ENCODE peak calls at places on chromosome 16, in five cellular contexts. One of them, this sample, is unnamed.

GRCh38 chr16:13014516-13014915 is 113.1 kb downstream of the SHISA9 start:
- DNase-seq in upper lobe of right lung: no peak
- DNase-seq in prostate gland: no peak
- DNase-seq in neuronal stem cell: no peak
- DNase-seq in cardiac muscle cell: no peak
- DNase-seq in this sample: no peak

GRCh38 chr16:66844009-66844341 is 239 bp upstream of the CA7 start:
- DNase-seq in upper lobe of right lung: no peak
- DNase-seq in prostate gland: no peak
- DNase-seq in neuronal stem cell: no peak
- DNase-seq in cardiac muscle cell: no peak
- DNase-seq in this sample: no peak

GRCh38 chr16:54171855-54172537 is 114.6 kb downstream of the IRX3 start:
- DNase-seq in upper lobe of right lung: no peak
- DNase-seq in prostate gland: no peak
- DNase-seq in neuronal stem cell: no peak
- DNase-seq in cardiac muscle cell: peak
- DNase-seq in this sample: no peak

GRCh38 chr16:79697562-79698112 is 97.1 kb upstream of the MAF start:
- DNase-seq in upper lobe of right lung: no peak
- DNase-seq in prostate gland: no peak
- DNase-seq in neuronal stem cell: no peak
- DNase-seq in cardiac muscle cell: no peak
- DNase-seq in this sample: no peak

GRCh38 chr16:66950437-66950836 is 10.6 kb upstream of the CES3 start:
- DNase-seq in upper lobe of right lung: no peak
- DNase-seq in prostate gland: no peak
- DNase-seq in neuronal stem cell: no peak
- DNase-seq in cardiac muscle cell: no peak
- DNase-seq in this sample: no peak

GRCh38 chr16:21264226-21265036 is 13.7 kb downstream of the CRYM start:
- DNase-seq in upper lobe of right lung: no peak
- DNase-seq in prostate gland: peak
- DNase-seq in neuronal stem cell: no peak
- DNase-seq in cardiac muscle cell: no peak
- DNase-seq in this sample: no peak

GRCh38 chr16:2981899-2982250 is 1.6 kb upstream of the PKMYT1 start:
- DNase-seq in upper lobe of right lung: no peak
- DNase-seq in prostate gland: no peak
- DNase-seq in neuronal stem cell: no peak
- DNase-seq in cardiac muscle cell: no peak
- DNase-seq in this sample: no peak

GRCh38 chr16:79874391-79874790 is 273.9 kb upstream of the MAF start:
- DNase-seq in upper lobe of right lung: no peak
- DNase-seq in prostate gland: no peak
- DNase-seq in neuronal stem cell: no peak
- DNase-seq in cardiac muscle cell: no peak
- DNase-seq in this sample: no peak

GRCh38 chr16:68473358-68474064 is 25.2 kb upstream of the SMPD3 start:
- DNase-seq in upper lobe of right lung: peak
- DNase-seq in prostate gland: no peak
- DNase-seq in neuronal stem cell: no peak
- DNase-seq in cardiac muscle cell: no peak
- DNase-seq in this sample: no peak

GRCh38 chr16:79349803-79350202 is 250.7 kb downstream of the MAF start:
- DNase-seq in upper lobe of right lung: no peak
- DNase-seq in prostate gland: no peak
- DNase-seq in neuronal stem cell: no peak
- DNase-seq in cardiac muscle cell: no peak
- DNase-seq in this sample: no peak

GRCh38 chr16:58082381-58082780 is 46.8 kb downstream of the CFAP20 start:
- DNase-seq in upper lobe of right lung: no peak
- DNase-seq in prostate gland: no peak
- DNase-seq in neuronal stem cell: no peak
- DNase-seq in cardiac muscle cell: no peak
- DNase-seq in this sample: no peak

GRCh38 chr16:69595127-69596036 is 29.6 kb downstream of the NFAT5 start:
- DNase-seq in upper lobe of right lung: no peak
- DNase-seq in prostate gland: no peak
- DNase-seq in neuronal stem cell: no peak
- DNase-seq in cardiac muscle cell: no peak
- DNase-seq in this sample: no peak

GRCh38 chr16:56611281-56611833 is 3.0 kb downstream of the MT2A start:
- DNase-seq in upper lobe of right lung: no peak
- DNase-seq in prostate gland: no peak
- DNase-seq in neuronal stem cell: no peak
- DNase-seq in cardiac muscle cell: no peak
- DNase-seq in this sample: peak

GRCh38 chr16:47258874-47259461 is 115.2 kb upstream of the NETO2 start:
- DNase-seq in upper lobe of right lung: no peak
- DNase-seq in prostate gland: no peak
- DNase-seq in neuronal stem cell: no peak
- DNase-seq in cardiac muscle cell: peak
- DNase-seq in this sample: no peak

GRCh38 chr16:22317625-22318024 is 20.4 kb downstream of the POLR3E start:
- DNase-seq in upper lobe of right lung: peak
- DNase-seq in prostate gland: no peak
- DNase-seq in neuronal stem cell: no peak
- DNase-seq in cardiac muscle cell: no peak
- DNase-seq in this sample: no peak

GRCh38 chr16:68704232-68704867 is 32.7 kb upstream of the CDH1 start:
- DNase-seq in upper lobe of right lung: peak
- DNase-seq in prostate gland: peak
- DNase-seq in neuronal stem cell: peak
- DNase-seq in cardiac muscle cell: peak
- DNase-seq in this sample: no peak

GRCh38 chr16:68351991-68352431 is 41.2 kb downstream of the PRMT7 start:
- DNase-seq in upper lobe of right lung: no peak
- DNase-seq in prostate gland: peak
- DNase-seq in neuronal stem cell: no peak
- DNase-seq in cardiac muscle cell: no peak
- DNase-seq in this sample: no peak

GRCh38 chr16:78782572-78782971 is 683.1 kb downstream of the WWOX start:
- DNase-seq in upper lobe of right lung: no peak
- DNase-seq in prostate gland: no peak
- DNase-seq in neuronal stem cell: no peak
- DNase-seq in cardiac muscle cell: no peak
- DNase-seq in this sample: no peak

GRCh38 chr16:85428899-85429775 is 184.0 kb upstream of the GSE1 start:
- DNase-seq in upper lobe of right lung: peak
- DNase-seq in prostate gland: no peak
- DNase-seq in neuronal stem cell: no peak
- DNase-seq in cardiac muscle cell: no peak
- DNase-seq in this sample: no peak

GRCh38 chr16:30957456-30958163 is at the start of gene SETD1A:
- DNase-seq in upper lobe of right lung: peak
- DNase-seq in prostate gland: peak
- DNase-seq in neuronal stem cell: peak
- DNase-seq in cardiac muscle cell: peak
- DNase-seq in this sample: peak

GRCh38 chr16:24036038-24036543 is 200.3 kb downstream of the PRKCB start:
- DNase-seq in upper lobe of right lung: no peak
- DNase-seq in prostate gland: no peak
- DNase-seq in neuronal stem cell: no peak
- DNase-seq in cardiac muscle cell: no peak
- DNase-seq in this sample: no peak

GRCh38 chr16:54176376-54176901 is 110.1 kb downstream of the IRX3 start:
- DNase-seq in upper lobe of right lung: no peak
- DNase-seq in prostate gland: no peak
- DNase-seq in neuronal stem cell: no peak
- DNase-seq in cardiac muscle cell: peak
- DNase-seq in this sample: no peak

GRCh38 chr16:20401475-20402016 is 3.0 kb downstream of the PDILT start:
- DNase-seq in upper lobe of right lung: no peak
- DNase-seq in prostate gland: no peak
- DNase-seq in neuronal stem cell: no peak
- DNase-seq in cardiac muscle cell: peak
- DNase-seq in this sample: no peak

GRCh38 chr16:53413864-53414263 is 20.4 kb upstream of the RBL2 start:
- DNase-seq in upper lobe of right lung: no peak
- DNase-seq in prostate gland: no peak
- DNase-seq in neuronal stem cell: no peak
- DNase-seq in cardiac muscle cell: no peak
- DNase-seq in this sample: no peak

GRCh38 chr16:80142276-80142675 is 398.5 kb upstream of the DYNLRB2 start:
- DNase-seq in upper lobe of right lung: no peak
- DNase-seq in prostate gland: no peak
- DNase-seq in neuronal stem cell: no peak
- DNase-seq in cardiac muscle cell: no peak
- DNase-seq in this sample: no peak

GRCh38 chr16:70715113-70715711 is 29.4 kb upstream of the MTSS2 start:
- DNase-seq in upper lobe of right lung: peak
- DNase-seq in prostate gland: peak
- DNase-seq in neuronal stem cell: no peak
- DNase-seq in cardiac muscle cell: no peak
- DNase-seq in this sample: peak

GRCh38 chr16:72109966-72110530 is 16.4 kb downstream of the DHX38 start:
- DNase-seq in upper lobe of right lung: no peak
- DNase-seq in prostate gland: no peak
- DNase-seq in neuronal stem cell: no peak
- DNase-seq in cardiac muscle cell: no peak
- DNase-seq in this sample: no peak

DNA sequence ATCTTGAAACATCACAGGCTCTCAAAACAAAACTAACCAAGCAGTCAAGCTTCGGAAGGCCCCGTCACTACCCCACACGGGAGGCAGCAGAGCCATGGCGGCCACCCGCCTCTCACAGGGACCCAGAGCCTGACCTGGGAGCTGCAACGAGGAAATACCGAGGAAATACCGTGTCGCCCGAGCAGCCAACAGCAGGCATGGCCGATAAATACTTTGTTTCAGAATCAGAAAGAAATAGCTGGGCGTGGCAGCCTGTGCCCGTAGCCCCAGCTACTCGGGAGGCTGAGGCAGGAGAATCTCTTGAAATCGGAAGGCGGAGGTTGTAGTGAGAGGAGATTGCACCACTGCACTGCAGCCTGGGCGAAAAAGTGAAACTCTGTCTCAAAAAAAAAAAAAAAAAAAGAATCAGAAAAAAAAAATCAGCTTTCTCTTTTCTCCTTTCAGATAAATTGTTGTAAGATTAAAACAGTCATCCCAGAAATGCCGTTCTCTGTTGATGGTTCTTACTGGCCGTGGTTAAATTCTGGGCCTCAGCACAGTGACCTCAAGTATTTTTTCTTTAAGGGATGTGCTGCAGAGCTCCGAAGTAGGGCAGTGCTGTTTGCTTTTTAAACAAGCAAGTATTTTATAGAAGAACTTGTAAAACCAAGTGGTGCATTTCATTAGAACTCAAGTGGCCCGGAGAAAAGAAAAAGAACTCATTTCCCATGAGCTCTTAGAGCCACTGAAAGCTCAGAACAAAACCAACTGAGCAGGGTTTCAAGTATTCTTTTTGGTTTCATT is 6.7 kb downstream of the LMF1 start:
- DNase-seq in upper lobe of right lung: no peak
- DNase-seq in prostate gland: peak
- DNase-seq in neuronal stem cell: no peak
- DNase-seq in cardiac muscle cell: no peak
- DNase-seq in this sample: no peak
- H3K4me3 ChIP-seq in upper lobe of right lung: peak
- H3K4me3 ChIP-seq in prostate gland: peak
- H3K4me3 ChIP-seq in neuronal stem cell: no peak
- H3K4me3 ChIP-seq in cardiac muscle cell: no peak
- H3K4me3 ChIP-seq in this sample: no peak

GRCh38 chr16:29811896-29812665 is at the start of gene PRRT2:
- DNase-seq in upper lobe of right lung: no peak
- DNase-seq in prostate gland: peak
- DNase-seq in neuronal stem cell: peak
- DNase-seq in cardiac muscle cell: peak
- DNase-seq in this sample: no peak
- H3K27ac ChIP-seq in upper lobe of right lung: peak
- H3K27ac ChIP-seq in prostate gland: peak
- H3K27ac ChIP-seq in neuronal stem cell: peak
- H3K27ac ChIP-seq in cardiac muscle cell: peak
- H3K27ac ChIP-seq in this sample: peak

GRCh38 chr16:75541236-75541635 is 5.3 kb upstream of the CHST5 start:
- DNase-seq in upper lobe of right lung: no peak
- DNase-seq in prostate gland: no peak
- DNase-seq in neuronal stem cell: no peak
- DNase-seq in cardiac muscle cell: no peak
- DNase-seq in this sample: no peak
- H3K4me3 ChIP-seq in upper lobe of right lung: no peak
- H3K4me3 ChIP-seq in prostate gland: no peak
- H3K4me3 ChIP-seq in neuronal stem cell: no peak
- H3K4me3 ChIP-seq in cardiac muscle cell: no peak
- H3K4me3 ChIP-seq in this sample: no peak

GRCh38 chr16:48958681-48959080 is 323.0 kb downstream of the CBLN1 start:
- DNase-seq in upper lobe of right lung: no peak
- DNase-seq in prostate gland: no peak
- DNase-seq in neuronal stem cell: no peak
- DNase-seq in cardiac muscle cell: no peak
- DNase-seq in this sample: no peak

GRCh38 chr16:48959747-48960146 is 321.9 kb downstream of the CBLN1 start:
- DNase-seq in upper lobe of right lung: no peak
- DNase-seq in prostate gland: no peak
- DNase-seq in neuronal stem cell: no peak
- DNase-seq in cardiac muscle cell: peak
- DNase-seq in this sample: no peak

GRCh38 chr16:48956620-48957019 is 325.0 kb downstream of the CBLN1 start:
- DNase-seq in upper lobe of right lung: no peak
- DNase-seq in prostate gland: no peak
- DNase-seq in neuronal stem cell: no peak
- DNase-seq in cardiac muscle cell: no peak
- DNase-seq in this sample: no peak

GRCh38 chr16:48959204-48959603 is 322.4 kb downstream of the CBLN1 start:
- DNase-seq in upper lobe of right lung: no peak
- DNase-seq in prostate gland: no peak
- DNase-seq in neuronal stem cell: no peak
- DNase-seq in cardiac muscle cell: peak
- DNase-seq in this sample: no peak

GRCh38 chr16:48955791-48956190 is 325.8 kb downstream of the CBLN1 start:
- DNase-seq in upper lobe of right lung: no peak
- DNase-seq in prostate gland: no peak
- DNase-seq in neuronal stem cell: no peak
- DNase-seq in cardiac muscle cell: no peak
- DNase-seq in this sample: no peak
- H3K27ac ChIP-seq in upper lobe of right lung: no peak
- H3K27ac ChIP-seq in prostate gland: no peak
- H3K27ac ChIP-seq in neuronal stem cell: no peak
- H3K27ac ChIP-seq in cardiac muscle cell: no peak
- H3K27ac ChIP-seq in this sample: no peak

GRCh38 chr16:11307639-11308492 is 26.7 kb upstream of the PRM1 start:
- DNase-seq in upper lobe of right lung: no peak
- DNase-seq in prostate gland: no peak
- DNase-seq in neuronal stem cell: no peak
- DNase-seq in cardiac muscle cell: no peak
- DNase-seq in this sample: no peak
- H3K4me3 ChIP-seq in upper lobe of right lung: no peak
- H3K4me3 ChIP-seq in prostate gland: no peak
- H3K4me3 ChIP-seq in neuronal stem cell: peak
- H3K4me3 ChIP-seq in cardiac muscle cell: no peak
- H3K4me3 ChIP-seq in this sample: no peak

DNA sequence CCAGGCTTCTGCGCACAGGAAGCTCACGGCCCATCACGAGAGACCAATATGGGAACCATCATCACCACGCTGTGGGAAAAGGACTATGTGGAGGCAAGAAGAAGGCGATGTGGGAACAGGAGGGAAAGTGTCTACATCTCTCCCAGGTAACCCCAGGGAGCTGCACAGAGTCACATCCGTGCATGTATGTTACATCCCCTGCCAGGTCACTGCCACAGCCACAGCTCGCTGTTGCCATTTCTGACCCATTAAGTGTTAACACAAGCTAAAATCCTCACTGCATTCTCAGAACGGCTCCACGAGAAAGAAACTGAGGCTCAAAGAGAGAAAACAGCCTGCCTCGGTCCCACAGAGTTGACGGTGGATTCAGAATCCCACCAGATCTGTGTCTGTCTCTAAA is 319.1 kb downstream of the FOXL1 start:
- DNase-seq in upper lobe of right lung: no peak
- DNase-seq in prostate gland: no peak
- DNase-seq in neuronal stem cell: no peak
- DNase-seq in cardiac muscle cell: no peak
- DNase-seq in this sample: no peak
- H3K27ac ChIP-seq in upper lobe of right lung: no peak
- H3K27ac ChIP-seq in prostate gland: no peak
- H3K27ac ChIP-seq in neuronal stem cell: no peak
- H3K27ac ChIP-seq in cardiac muscle cell: no peak
- H3K27ac ChIP-seq in this sample: no peak

This sample was measured in right atrium auricular region.